ENCODE peak calls at places on chromosomes 2 and 18, in seven cellular contexts. K is Panc1, A is HCT116, N is GM23338, S is HepG2, B is GM12878, Q is upper lobe of left lung. O is an unnamed sample.
A peak's percentile ranks its signal among the peaks of the same experiment; 100 is the strongest.

GRCh38 chr18:49673281-49673680 is 111.4 kb downstream of the LIPG start:
- ATAC-seq in A (no peak), S (no peak), N (no peak), B (no peak), K (no peak), Q (no peak), O (no peak)

GRCh38 chr2:231383701-231384435 is 11.6 kb upstream of the B3GNT7 start:
- ATAC-seq in N (no peak), K (peak; percentile 17), S (no peak), A (no peak), Q (no peak), B (peak; percentile 58), O (no peak)

GRCh38 chr2:38997784-38998183 is 108.1 kb downstream of the ARHGEF33 start:
- ATAC-seq in K (no peak), S (no peak), B (no peak), Q (peak; percentile 71), A (no peak), N (no peak), O (peak; percentile 63)

GRCh38 chr2:118386636-118387302 is 298.5 kb downstream of the INSIG2 start:
- ATAC-seq in B (no peak), N (no peak), A (peak; percentile 67), Q (peak; percentile 65), K (no peak), S (no peak), O (no peak)

GRCh38 chr2:19861771-19862170 is 40.0 kb downstream of the TTC32 start:
- ATAC-seq in Q (no peak), B (no peak), A (no peak), N (no peak), S (no peak), K (no peak), O (peak; percentile 56)

GRCh38 chr18:38575648-38576047 is 1010.0 kb upstream of the CELF4 start:
- ATAC-seq in K (no peak), N (no peak), A (no peak), S (no peak), Q (no peak), B (no peak), O (no peak)

GRCh38 chr2:84938194-84938879 is 32.6 kb upstream of the KCMF1 start:
- ATAC-seq in A (peak; percentile 69), Q (no peak), B (peak; percentile 57), N (no peak), K (no peak), S (no peak), O (no peak)

GRCh38 chr18:44848931-44849330 is 168.2 kb downstream of the SETBP1 start:
- ATAC-seq in Q (no peak), B (no peak), N (no peak), K (no peak), S (no peak), A (no peak), O (no peak)

GRCh38 chr2:131425191-131426021 is 50.5 kb upstream of the TUBA3D start:
- ATAC-seq in S (peak; percentile 52), Q (no peak), B (no peak), A (no peak), N (peak; percentile 81), K (peak; percentile 80), O (no peak)

GRCh38 chr2:67085146-67085545 is 312.0 kb upstream of the ETAA1 start:
- ATAC-seq in Q (no peak), B (no peak), A (no peak), N (no peak), K (no peak), S (no peak), O (no peak)

GRCh38 chr2:67079729-67080128 is 317.4 kb upstream of the ETAA1 start:
- ATAC-seq in K (no peak), Q (no peak), B (no peak), S (no peak), N (no peak), A (no peak), O (no peak)

GRCh38 chr2:67082813-67083212 is 314.3 kb upstream of the ETAA1 start:
- ATAC-seq in B (no peak), S (no peak), K (no peak), Q (no peak), N (no peak), A (no peak), O (no peak)

DNA sequence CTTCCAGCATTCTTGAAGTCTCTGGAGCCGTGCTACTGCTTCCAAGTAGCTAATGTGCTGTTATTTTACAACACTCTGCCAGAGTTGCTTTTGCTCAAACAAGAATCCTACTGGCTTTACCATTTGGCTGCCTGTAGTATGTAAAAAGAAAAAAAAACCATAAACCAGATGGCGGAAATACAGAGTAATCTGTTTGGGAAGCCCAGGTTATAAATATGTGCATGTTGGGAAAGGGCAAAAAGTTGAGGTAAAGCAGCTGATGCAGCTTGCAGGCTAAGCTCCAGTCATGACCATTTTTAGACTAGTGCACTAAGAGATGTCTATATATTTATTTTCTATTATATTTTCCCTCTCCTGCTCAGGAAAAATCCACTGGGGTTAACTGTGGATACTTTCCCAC is 313.2 kb upstream of the ETAA1 start:
- ATAC-seq in Q (no peak), N (no peak), S (no peak), K (no peak), A (no peak), B (no peak), O (no peak)
- TF ChIP-seq POLR2AphosphoS5 in Q (no peak), N (no peak), S (no peak), K (no peak), A (no peak), B (no peak), O (peak; percentile 59)

GRCh38 chr18:23437357-23438045 is 15.6 kb upstream of the RIOK3 start:
- ATAC-seq in K (peak; percentile 96), Q (peak; percentile 99), A (peak; percentile 95), S (peak; percentile 96), N (peak; percentile 96), B (peak; percentile 100), O (peak; percentile 95)
- TF ChIP-seq POLR2AphosphoS5 in K (peak; percentile 65), Q (peak; percentile 57), A (peak; percentile 50), S (peak; percentile 63), N (peak; percentile 80), B (no peak), O (no peak)

GRCh38 chr2:42169100-42169868 is at the start of gene EML4:
- ATAC-seq in B (peak; percentile 79), Q (peak; percentile 98), A (peak; percentile 91), K (peak; percentile 95), N (peak; percentile 85), S (peak; percentile 90), O (peak; percentile 95)
- TF ChIP-seq POLR2AphosphoS5 in B (peak; percentile 84), Q (peak; percentile 76), A (peak; percentile 79), K (peak; percentile 66), N (peak; percentile 86), S (peak; percentile 55), O (peak; percentile 60)

DNA sequence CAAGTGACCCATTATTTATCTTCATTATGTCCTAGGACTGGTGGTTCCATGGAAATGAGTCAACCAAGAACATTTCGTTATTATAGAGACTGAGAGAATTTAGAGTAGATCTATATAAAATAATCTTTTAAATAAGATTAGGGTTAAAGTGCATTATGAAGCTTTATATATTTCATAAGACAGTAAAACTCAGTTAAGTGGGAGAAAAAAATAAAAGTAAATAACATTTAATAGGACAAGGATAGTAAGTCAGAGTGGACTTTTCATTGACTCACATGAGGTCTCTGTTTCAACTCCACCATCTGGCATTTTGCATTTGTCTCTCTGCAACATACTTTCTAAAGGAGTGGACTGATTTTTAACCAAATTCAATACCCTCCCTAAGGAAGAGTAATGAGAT is 125.3 kb upstream of the CCDC68 start:
- ATAC-seq in K (no peak), A (no peak), Q (no peak), B (no peak), S (no peak), N (no peak), O (no peak)
- TF ChIP-seq POLR2AphosphoS5 in K (no peak), A (no peak), Q (no peak), B (no peak), S (no peak), N (no peak), O (no peak)

O was measured in gastroesophageal sphincter.